ENCODE peak calls at places on chromosomes 13 and 19, in four cellular contexts. A, X, Z and N are unnamed samples. For H3K27me3, the result is how much of the 10 kb centered on the place peaks cover.

GRCh38 chr13:110421696-110422395 is 114.8 kb downstream of the COL4A2 start:
- DNase-seq in A (no peak), X (no peak), Z (no peak), N (no peak)

GRCh38 chr19:39432677-39433025 is 3.1 kb downstream of the RPS16 start:
- DNase-seq in A (no peak), X (no peak), Z (no peak), N (no peak)

GRCh38 chr19:23222998-23223652 is 27.1 kb downstream of the ZNF724 start:
- DNase-seq in A (no peak), X (no peak), Z (no peak), N (no peak)

GRCh38 chr13:28423010-28423409 is 71.9 kb downstream of the FLT1 start:
- DNase-seq in A (peak), X (no peak), Z (no peak), N (peak)

GRCh38 chr19:51407631-51408131 is 9.8 kb downstream of the SIGLEC10 start:
- DNase-seq in A (no peak), X (no peak), Z (no peak), N (no peak)

GRCh38 chr13:21556051-21556450 is 47.9 kb downstream of the MICU2 start:
- DNase-seq in A (no peak), X (no peak), Z (no peak), N (no peak)

GRCh38 chr19:1183543-1184172 is 9.6 kb upstream of the SBNO2 start:
- DNase-seq in A (no peak), X (no peak), Z (no peak), N (no peak)

GRCh38 chr13:32164622-32165268 is 133.2 kb downstream of the FRY start:
- DNase-seq in A (peak), X (no peak), Z (no peak), N (no peak)

GRCh38 chr19:58555369-58555885 is 522 bp upstream of the CHMP2A start:
- DNase-seq in A (no peak), X (no peak), Z (no peak), N (no peak)

GRCh38 chr19:46723471-46723870 is 6.6 kb upstream of the PRKD2 start:
- DNase-seq in A (no peak), X (no peak), Z (no peak), N (no peak)

GRCh38 chr19:42284066-42284501 is 15.0 kb downstream of the CIC start:
- DNase-seq in A (peak), X (peak), Z (no peak), N (peak)

GRCh38 chr13:80577951-80578670 is 237.2 kb upstream of the SPRY2 start:
- DNase-seq in A (no peak), X (no peak), Z (no peak), N (peak)

GRCh38 chr19:13255719-13256059 is 105.5 kb downstream of the IER2 start:
- DNase-seq in A (no peak), X (no peak), Z (no peak), N (no peak)

GRCh38 chr19:13398780-13399726 is 107.2 kb downstream of the CACNA1A start:
- DNase-seq in A (no peak), X (no peak), Z (no peak), N (peak)

GRCh38 chr13:108878732-108879131 is 249.3 kb downstream of the MYO16 start:
- DNase-seq in A (no peak), X (no peak), Z (no peak), N (no peak)

GRCh38 chr19:14116918-14117578 is 514 bp downstream of the PRKACA start:
- DNase-seq in A (peak), X (no peak), Z (peak), N (peak)

GRCh38 chr19:37932985-37933953 is 26.3 kb downstream of the SIPA1L3 start:
- DNase-seq in A (no peak), X (no peak), Z (no peak), N (no peak)

GRCh38 chr13:26951581-26952177 is 191.1 kb upstream of the GPR12 start:
- DNase-seq in A (no peak), X (no peak), Z (no peak), N (no peak)

GRCh38 chr13:93672996-93673395 is 446.4 kb downstream of the GPC6 start:
- DNase-seq in A (no peak), X (no peak), Z (no peak), N (no peak)

GRCh38 chr19:50501186-50501567 is 9.8 kb downstream of the JOSD2 start:
- DNase-seq in A (no peak), X (no peak), Z (no peak), N (no peak)

GRCh38 chr19:18809149-18809978 is 18.3 kb upstream of the COMP start:
- DNase-seq in A (peak), X (peak), Z (no peak), N (peak)

GRCh38 chr19:15108145-15108844 is 1.1 kb downstream of the SYDE1 start:
- DNase-seq in A (no peak), X (no peak), Z (no peak), N (no peak)

GRCh38 chr19:7476941-7477494 is 11.8 kb downstream of the PEX11G start:
- DNase-seq in A (no peak), X (no peak), Z (no peak), N (no peak)

GRCh38 chr13:71866173-71867091 is 572 bp downstream of the DACH1 start:
- DNase-seq in A (no peak), X (no peak), Z (no peak), N (peak)

GRCh38 chr13:41546372-41547252 is 89.3 kb downstream of the RGCC start:
- DNase-seq in A (no peak), X (no peak), Z (no peak), N (no peak)

GRCh38 chr13:38582133-38582532 is 104.7 kb upstream of the FREM2 start:
- DNase-seq in A (no peak), X (no peak), Z (no peak), N (no peak)

GRCh38 chr19:892243-892996 is 567 bp downstream of the MED16 start:
- DNase-seq in A (no peak), X (no peak), Z (no peak), N (no peak)

GRCh38 chr13:97856001-97856675 is 97.3 kb upstream of the IPO5 start:
- DNase-seq in A (peak), X (no peak), Z (no peak), N (peak)

GRCh38 chr13:52779028-52779612 is 39.5 kb upstream of the CNMD start:
- DNase-seq in A (no peak), X (no peak), Z (no peak), N (no peak)

GRCh38 chr19:39444598-39445257 is 654 bp upstream of the SUPT5H start:
- DNase-seq in A (no peak), X (no peak), Z (no peak), N (no peak)

GRCh38 chr19:55677572-55678028 is 2.6 kb downstream of the EPN1 start:
- DNase-seq in A (no peak), X (no peak), Z (no peak), N (no peak)

DNA sequence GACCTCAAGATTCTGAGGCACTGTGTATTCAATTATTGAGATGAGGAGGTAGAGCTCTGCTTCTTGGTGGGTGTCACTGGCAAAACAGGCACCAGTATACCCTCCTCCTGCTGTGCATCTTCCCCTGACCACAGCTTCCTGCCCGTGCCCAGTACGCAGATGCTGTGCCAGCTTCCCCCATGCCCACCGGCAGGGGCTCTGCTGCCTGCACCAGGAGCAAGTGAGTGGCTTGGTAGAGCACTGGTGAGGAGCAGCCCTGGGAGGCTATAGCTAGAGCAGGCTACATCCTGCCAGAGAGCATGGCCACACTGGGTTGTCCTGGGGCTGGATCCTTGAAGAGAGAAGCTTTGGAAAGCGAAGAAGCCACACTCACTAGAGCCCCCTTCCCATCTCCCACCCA is 21.0 kb upstream of the RNF17 start:
- DNase-seq in A (no peak), X (no peak), Z (no peak), N (no peak)
- H3K27me3 ChIP-seq in A (under half), X (under half), Z (half or more), N (under half)

DNA sequence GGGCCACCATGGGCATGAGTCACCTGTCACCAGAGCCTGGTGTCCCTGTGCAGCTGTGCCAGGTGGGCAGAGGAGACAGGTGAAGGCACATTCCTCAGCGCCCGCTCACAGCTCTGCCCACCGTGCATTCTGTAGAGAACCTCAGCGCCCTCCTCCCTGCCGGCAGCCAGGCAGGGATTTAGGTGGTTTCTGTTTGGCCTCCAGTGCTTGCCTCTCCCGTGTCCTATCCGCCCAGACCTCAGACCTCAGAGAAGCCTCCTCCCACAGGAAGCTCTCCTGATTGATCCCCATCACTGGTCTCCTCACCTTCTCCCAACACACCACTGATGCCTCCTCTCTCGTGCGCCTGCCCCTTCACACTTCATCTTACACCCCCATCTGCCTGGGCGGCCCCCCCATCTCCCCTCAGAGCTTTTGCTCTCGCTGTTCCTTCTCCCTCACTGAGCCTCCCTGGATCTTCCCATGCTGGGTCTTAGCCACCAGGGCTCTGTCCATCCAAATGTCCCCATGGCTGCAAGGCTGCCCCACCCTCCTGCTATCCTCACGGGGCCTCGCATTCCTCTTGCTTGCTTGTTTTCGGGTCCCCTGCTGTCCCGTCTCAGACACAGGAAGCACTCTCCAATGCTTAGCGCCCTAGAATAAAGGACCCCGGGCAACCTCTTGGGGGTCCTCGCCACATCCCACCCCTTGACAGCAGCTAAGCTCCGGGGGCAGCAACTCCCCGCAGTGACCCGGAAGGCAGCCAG is 23.9 kb downstream of the SH3GL1 start:
- DNase-seq in A (no peak), X (no peak), Z (no peak), N (no peak)
- H3K4me3 ChIP-seq in A (no peak), X (no peak), Z (peak), N (no peak)

GRCh38 chr19:28400953-28401671 is 811.8 kb downstream of the UQCRFS1 start:
- DNase-seq in A (no peak), X (no peak), Z (no peak), N (no peak)
- TF ChIP-seq CTCF in A (no peak), X (no peak), Z (no peak), N (no peak)

GRCh38 chr13:44334751-44335150 is 38.9 kb upstream of the SERP2 start:
- DNase-seq in A (no peak), X (no peak), Z (no peak), N (no peak)

GRCh38 chr13:44333950-44334675 is 39.5 kb upstream of the SERP2 start:
- DNase-seq in A (no peak), X (no peak), Z (no peak), N (no peak)

GRCh38 chr13:44336934-44337333 is 36.7 kb upstream of the SERP2 start:
- DNase-seq in A (no peak), X (no peak), Z (no peak), N (no peak)

GRCh38 chr13:44337581-44337980 is 36.0 kb upstream of the SERP2 start:
- DNase-seq in A (no peak), X (no peak), Z (no peak), N (no peak)

DNA sequence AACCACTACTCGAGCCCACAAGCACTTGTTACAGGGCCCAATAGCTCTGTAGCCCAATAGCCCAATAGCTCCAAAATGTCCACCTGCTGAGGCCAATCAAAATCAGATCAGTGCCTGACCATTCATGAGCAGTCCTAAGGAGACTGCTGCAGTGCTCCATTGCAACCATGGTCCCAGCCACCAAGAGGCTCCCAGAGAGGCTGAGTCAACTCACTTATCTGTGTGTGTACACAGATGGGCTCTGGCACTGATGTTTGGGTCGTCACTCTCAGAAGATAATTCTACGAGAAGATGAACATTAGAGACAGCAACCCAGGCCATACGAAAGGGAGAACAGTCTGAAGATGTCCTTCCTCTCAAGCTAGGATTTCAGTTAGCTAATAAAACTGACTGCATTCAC is 38.2 kb upstream of the SERP2 start:
- DNase-seq in A (no peak), X (no peak), Z (no peak), N (no peak)
- H3K27me3 ChIP-seq in A (under half), X (under half), Z (under half), N (under half)

GRCh38 chr13:113140677-113141590 is 17.5 kb upstream of the PROZ start:
- DNase-seq in A (no peak), X (no peak), Z (no peak), N (no peak)
- H3K4me3 ChIP-seq in A (no peak), X (no peak), Z (no peak), N (no peak)

GRCh38 chr13:33678084-33678483 is 139.9 kb upstream of the RFC3 start:
- DNase-seq in A (no peak), X (no peak), Z (no peak), N (no peak)
- TF ChIP-seq CTCF in A (no peak), X (no peak), Z (no peak), N (no peak)

DNA sequence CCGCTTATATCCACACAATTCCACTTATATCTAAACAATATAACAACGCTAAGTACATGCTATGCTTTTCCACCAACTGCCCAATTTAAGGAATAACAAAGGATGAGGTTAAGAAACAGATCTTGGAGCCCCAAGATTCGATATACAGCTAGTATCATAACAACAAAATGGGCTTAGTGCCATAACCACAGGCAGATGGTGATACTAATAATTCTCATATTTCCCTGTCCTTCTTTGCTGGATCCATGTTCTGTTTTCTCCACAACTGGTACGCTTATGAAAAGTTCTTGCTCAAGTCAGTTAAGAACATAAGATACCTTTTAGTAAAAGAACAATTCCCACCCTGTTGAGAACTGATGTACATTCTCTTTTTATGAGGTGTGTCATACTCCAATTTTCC is 33.9 kb downstream of the CAB39L start:
- DNase-seq in A (no peak), X (no peak), Z (no peak), N (no peak)
- H3K27me3 ChIP-seq in A (under half), X (under half), Z (under half), N (under half)

GRCh38 chr19:43532571-43532961 is 422 bp upstream of the ZNF575 start:
- DNase-seq in A (no peak), X (peak), Z (no peak), N (peak)
- H3K4me3 ChIP-seq in A (peak), X (peak), Z (peak), N (peak)

GRCh38 chr19:35087393-35087792 is 28.2 kb upstream of the FXYD3 start:
- DNase-seq in A (no peak), X (no peak), Z (no peak), N (no peak)

GRCh38 chr19:35089554-35089953 is 26.1 kb upstream of the FXYD3 start:
- DNase-seq in A (no peak), X (no peak), Z (no peak), N (no peak)

GRCh38 chr19:35090160-35090794 is 25.3 kb upstream of the FXYD3 start:
- DNase-seq in A (peak), X (no peak), Z (no peak), N (peak)

GRCh38 chr19:35086455-35086854 is 29.2 kb upstream of the FXYD3 start:
- DNase-seq in A (no peak), X (no peak), Z (no peak), N (no peak)

GRCh38 chr19:35088514-35088913 is 27.1 kb upstream of the FXYD3 start:
- DNase-seq in A (no peak), X (no peak), Z (no peak), N (no peak)
- TF ChIP-seq CTCF in A (no peak), X (no peak), Z (no peak), N (no peak)

GRCh38 chr13:86095351-86095750 is 296.1 kb upstream of the SLITRK6 start:
- DNase-seq in A (no peak), X (no peak), Z (no peak), N (no peak)
- H3K27me3 ChIP-seq in A (under half), X (under half), Z (under half), N (under half)